ENCODE peak calls at places on chromosomes 4 and X, in ten cellular contexts. I, Z, V, D, F, T, H, S, J and N are unnamed samples.

GRCh38 chr4:87069037-87069742 is 134.4 kb downstream of the AFF1 start:
- DNase-seq in I (no peak), Z (no peak), V (no peak), D (no peak), F (no peak), T (no peak), H (no peak), S (no peak), J (no peak), N (no peak)

GRCh38 chr4:75229783-75230570 is 284.2 kb downstream of the RCHY1 start:
- DNase-seq in I (no peak), Z (no peak), V (no peak), D (no peak), F (no peak), T (no peak), H (no peak), S (no peak), J (no peak), N (no peak)

GRCh38 chr4:76096076-76096475 is 21.6 kb downstream of the ART3 start:
- DNase-seq in I (no peak), Z (no peak), V (no peak), D (no peak), F (no peak), T (no peak), H (no peak), S (no peak), J (no peak), N (no peak)

GRCh38 chr4:120842046-120842445 is 80.5 kb downstream of the PRDM5 start:
- DNase-seq in I (peak), Z (no peak), V (no peak), D (no peak), F (peak), T (peak), H (no peak), S (peak), J (no peak), N (no peak)

GRCh38 chr4:6229095-6229494 is 28.7 kb upstream of the JAKMIP1 start:
- DNase-seq in I (no peak), Z (peak), V (no peak), D (no peak), F (no peak), T (no peak), H (no peak), S (no peak), J (no peak), N (no peak)

GRCh38 chr4:1351854-1352633 is 5.0 kb downstream of the UVSSA start:
- DNase-seq in I (peak), Z (peak), V (peak), D (no peak), F (peak), T (peak), H (peak), S (peak), J (peak), N (peak)

GRCh38 chr4:108793413-108793812 is 30.6 kb upstream of the ETNPPL start:
- DNase-seq in I (no peak), Z (no peak), V (no peak), D (no peak), F (no peak), T (no peak), H (no peak), S (no peak), J (no peak), N (no peak)

GRCh38 chr4:8480221-8480620 is 39.6 kb downstream of the TRMT44 start:
- DNase-seq in I (no peak), Z (no peak), V (no peak), D (no peak), F (no peak), T (no peak), H (no peak), S (no peak), J (no peak), N (no peak)

GRCh38 chr4:8435656-8436121 is 4.8 kb downstream of the ACOX3 start:
- DNase-seq in I (no peak), Z (no peak), V (no peak), D (no peak), F (peak), T (peak), H (peak), S (no peak), J (no peak), N (no peak)

GRCh38 chrX:68463880-68464279 is 30.6 kb upstream of the OPHN1 start:
- DNase-seq in I (no peak), Z (no peak), V (no peak), D (no peak), F (no peak), T (no peak), H (no peak), S (no peak), J (no peak), N (no peak)

GRCh38 chr4:122481766-122482405 is 25.4 kb upstream of the IL2 start:
- DNase-seq in I (no peak), Z (no peak), V (no peak), D (peak), F (no peak), T (no peak), H (no peak), S (no peak), J (no peak), N (no peak)

GRCh38 chrX:12946406-12946805 is 28.5 kb upstream of the TMSB4X start:
- DNase-seq in I (no peak), Z (no peak), V (no peak), D (no peak), F (no peak), T (no peak), H (no peak), S (no peak), J (no peak), N (no peak)

GRCh38 chr4:1187182-1187581 is 14.8 kb upstream of the SPON2 start:
- DNase-seq in I (no peak), Z (no peak), V (no peak), D (no peak), F (no peak), T (no peak), H (no peak), S (no peak), J (no peak), N (peak)